ENCODE peak calls at places on chromosomes 3 and 15, in six cellular contexts. One of them, this sample, is unnamed.

GRCh38 chr3:46931631-46932441 is 44.7 kb downstream of the CCDC12 start:
- DNase-seq in fibroblast of pulmonary artery: peak; percentile 38
- DNase-seq in right lobe of liver: peak; percentile 75
- DNase-seq in fibroblast of mammary gland: peak; percentile 40
- DNase-seq in K562: no peak
- DNase-seq in kidney epithelial cell: no peak
- DNase-seq in this sample: peak; percentile 47

GRCh38 chr15:40263036-40263754 is 19.7 kb downstream of the ANKRD63 start:
- DNase-seq in fibroblast of pulmonary artery: peak; percentile 48
- DNase-seq in right lobe of liver: no peak
- DNase-seq in fibroblast of mammary gland: peak; percentile 79
- DNase-seq in K562: no peak
- DNase-seq in kidney epithelial cell: no peak
- DNase-seq in this sample: peak; percentile 94

GRCh38 chr3:172138792-172139507 is 99.6 kb downstream of the FNDC3B start:
- DNase-seq in fibroblast of pulmonary artery: peak; percentile 59
- DNase-seq in right lobe of liver: no peak
- DNase-seq in fibroblast of mammary gland: peak; percentile 61
- DNase-seq in K562: peak; percentile 79
- DNase-seq in kidney epithelial cell: no peak
- DNase-seq in this sample: peak; percentile 60

GRCh38 chr3:133489466-133490085 is 83.9 kb upstream of the CDV3 start:
- DNase-seq in fibroblast of pulmonary artery: no peak
- DNase-seq in right lobe of liver: no peak
- DNase-seq in fibroblast of mammary gland: peak; percentile 60
- DNase-seq in K562: no peak
- DNase-seq in kidney epithelial cell: no peak
- DNase-seq in this sample: peak; percentile 11

GRCh38 chr15:84099181-84099580 is 136.4 kb upstream of the GOLGA6L4 start:
- DNase-seq in fibroblast of pulmonary artery: peak; percentile 63
- DNase-seq in right lobe of liver: no peak
- DNase-seq in fibroblast of mammary gland: peak; percentile 14
- DNase-seq in K562: peak; percentile 36
- DNase-seq in kidney epithelial cell: no peak
- DNase-seq in this sample: peak; percentile 66

GRCh38 chr3:40719660-40720287 is 195.0 kb downstream of the ZNF621 start:
- DNase-seq in fibroblast of pulmonary artery: peak; percentile 22
- DNase-seq in right lobe of liver: no peak
- DNase-seq in fibroblast of mammary gland: peak; percentile 46
- DNase-seq in K562: peak; percentile 71
- DNase-seq in kidney epithelial cell: no peak
- DNase-seq in this sample: peak; percentile 40

GRCh38 chr3:62379206-62379834 is 6.0 kb upstream of the FEZF2 start:
- DNase-seq in fibroblast of pulmonary artery: no peak
- DNase-seq in right lobe of liver: no peak
- DNase-seq in fibroblast of mammary gland: no peak
- DNase-seq in K562: no peak
- DNase-seq in kidney epithelial cell: no peak
- DNase-seq in this sample: no peak

GRCh38 chr15:95840004-95840403 is 490.5 kb upstream of the NR2F2 start:
- DNase-seq in fibroblast of pulmonary artery: peak; percentile 80
- DNase-seq in right lobe of liver: no peak
- DNase-seq in fibroblast of mammary gland: peak; percentile 90
- DNase-seq in K562: no peak
- DNase-seq in kidney epithelial cell: no peak
- DNase-seq in this sample: peak; percentile 94

GRCh38 chr15:57477736-57478522 is 101.6 kb downstream of the CGNL1 start:
- DNase-seq in fibroblast of pulmonary artery: no peak
- DNase-seq in right lobe of liver: peak; percentile 89
- DNase-seq in fibroblast of mammary gland: no peak
- DNase-seq in K562: no peak
- DNase-seq in kidney epithelial cell: peak; percentile 69
- DNase-seq in this sample: no peak

GRCh38 chr3:116281313-116282143 is 163.8 kb downstream of the LSAMP start:
- DNase-seq in fibroblast of pulmonary artery: no peak
- DNase-seq in right lobe of liver: no peak
- DNase-seq in fibroblast of mammary gland: no peak
- DNase-seq in K562: no peak
- DNase-seq in kidney epithelial cell: no peak
- DNase-seq in this sample: no peak

GRCh38 chr3:114221165-114221880 is 16.1 kb downstream of the ZNF80 start:
- DNase-seq in fibroblast of pulmonary artery: peak; percentile 93
- DNase-seq in right lobe of liver: no peak
- DNase-seq in fibroblast of mammary gland: no peak
- DNase-seq in K562: peak; percentile 4
- DNase-seq in kidney epithelial cell: no peak
- DNase-seq in this sample: peak; percentile 19

GRCh38 chr3:62277986-62278385 is 95.4 kb downstream of the FEZF2 start:
- DNase-seq in fibroblast of pulmonary artery: no peak
- DNase-seq in right lobe of liver: no peak
- DNase-seq in fibroblast of mammary gland: peak; percentile 30
- DNase-seq in K562: no peak
- DNase-seq in kidney epithelial cell: no peak
- DNase-seq in this sample: peak; percentile 9

GRCh38 chr3:177362646-177363045 is 165.4 kb upstream of the TBL1XR1 start:
- DNase-seq in fibroblast of pulmonary artery: no peak
- DNase-seq in right lobe of liver: no peak
- DNase-seq in fibroblast of mammary gland: no peak
- DNase-seq in K562: no peak
- DNase-seq in kidney epithelial cell: no peak
- DNase-seq in this sample: no peak

GRCh38 chr3:184738519-184738890 is 26.6 kb upstream of the MAGEF1 start:
- DNase-seq in fibroblast of pulmonary artery: no peak
- DNase-seq in right lobe of liver: no peak
- DNase-seq in fibroblast of mammary gland: no peak
- DNase-seq in K562: no peak
- DNase-seq in kidney epithelial cell: no peak
- DNase-seq in this sample: no peak

GRCh38 chr15:64507293-64507802 is 47.0 kb downstream of the ZNF609 start:
- DNase-seq in fibroblast of pulmonary artery: peak; percentile 93
- DNase-seq in right lobe of liver: peak; percentile 58
- DNase-seq in fibroblast of mammary gland: peak; percentile 81
- DNase-seq in K562: peak; percentile 85
- DNase-seq in kidney epithelial cell: peak; percentile 82
- DNase-seq in this sample: peak; percentile 96

GRCh38 chr3:14861031-14861430 is 42.3 kb downstream of the FGD5 start:
- DNase-seq in fibroblast of pulmonary artery: peak; percentile 46
- DNase-seq in right lobe of liver: no peak
- DNase-seq in fibroblast of mammary gland: no peak
- DNase-seq in K562: no peak
- DNase-seq in kidney epithelial cell: no peak
- DNase-seq in this sample: no peak

GRCh38 chr15:90364251-90364650 is 12.2 kb downstream of the ZNF774 start:
- DNase-seq in fibroblast of pulmonary artery: peak; percentile 82
- DNase-seq in right lobe of liver: no peak
- DNase-seq in fibroblast of mammary gland: peak; percentile 46
- DNase-seq in K562: no peak
- DNase-seq in kidney epithelial cell: peak; percentile 87
- DNase-seq in this sample: peak; percentile 75

GRCh38 chr3:49563766-49564165 is 9.5 kb downstream of the BSN start:
- DNase-seq in fibroblast of pulmonary artery: no peak
- DNase-seq in right lobe of liver: no peak
- DNase-seq in fibroblast of mammary gland: no peak
- DNase-seq in K562: no peak
- DNase-seq in kidney epithelial cell: no peak
- DNase-seq in this sample: no peak

GRCh38 chr15:70132148-70132547 is 34.4 kb upstream of the TLE3 start:
- DNase-seq in fibroblast of pulmonary artery: peak; percentile 85
- DNase-seq in right lobe of liver: no peak
- DNase-seq in fibroblast of mammary gland: peak; percentile 75
- DNase-seq in K562: no peak
- DNase-seq in kidney epithelial cell: no peak
- DNase-seq in this sample: peak; percentile 61

GRCh38 chr3:184011230-184011876 is 6.3 kb downstream of the ABCC5 start:
- DNase-seq in fibroblast of pulmonary artery: no peak
- DNase-seq in right lobe of liver: no peak
- DNase-seq in fibroblast of mammary gland: no peak
- DNase-seq in K562: no peak
- DNase-seq in kidney epithelial cell: no peak
- DNase-seq in this sample: no peak

GRCh38 chr3:53525765-53526761 is 31.7 kb downstream of the CACNA1D start:
- DNase-seq in fibroblast of pulmonary artery: peak; percentile 2
- DNase-seq in right lobe of liver: no peak
- DNase-seq in fibroblast of mammary gland: peak; percentile 68
- DNase-seq in K562: no peak
- DNase-seq in kidney epithelial cell: no peak
- DNase-seq in this sample: no peak

GRCh38 chr3:111737712-111738097 is 121.4 kb upstream of the PHLDB2 start:
- DNase-seq in fibroblast of pulmonary artery: peak; percentile 99
- DNase-seq in right lobe of liver: no peak
- DNase-seq in fibroblast of mammary gland: peak; percentile 96
- DNase-seq in K562: no peak
- DNase-seq in kidney epithelial cell: no peak
- DNase-seq in this sample: peak; percentile 100

GRCh38 chr15:60548101-60548500 is 69.2 kb upstream of the ICE2 start:
- DNase-seq in fibroblast of pulmonary artery: no peak
- DNase-seq in right lobe of liver: no peak
- DNase-seq in fibroblast of mammary gland: no peak
- DNase-seq in K562: no peak
- DNase-seq in kidney epithelial cell: no peak
- DNase-seq in this sample: no peak

GRCh38 chr3:173660645-173661299 is 263.2 kb downstream of the NLGN1 start:
- DNase-seq in fibroblast of pulmonary artery: peak; percentile 5
- DNase-seq in right lobe of liver: no peak
- DNase-seq in fibroblast of mammary gland: no peak
- DNase-seq in K562: no peak
- DNase-seq in kidney epithelial cell: no peak
- DNase-seq in this sample: peak; percentile 6

GRCh38 chr15:96693990-96694517 is 363.6 kb downstream of the NR2F2 start:
- DNase-seq in fibroblast of pulmonary artery: no peak
- DNase-seq in right lobe of liver: no peak
- DNase-seq in fibroblast of mammary gland: no peak
- DNase-seq in K562: no peak
- DNase-seq in kidney epithelial cell: peak; percentile 29
- DNase-seq in this sample: no peak

GRCh38 chr3:101690972-101691371 is 4.5 kb upstream of the RPL24 start:
- DNase-seq in fibroblast of pulmonary artery: no peak
- DNase-seq in right lobe of liver: no peak
- DNase-seq in fibroblast of mammary gland: no peak
- DNase-seq in K562: peak; percentile 51
- DNase-seq in kidney epithelial cell: no peak
- DNase-seq in this sample: no peak
- TF ChIP-seq CTCF in fibroblast of pulmonary artery: no peak
- TF ChIP-seq CTCF in right lobe of liver: no peak
- TF ChIP-seq CTCF in fibroblast of mammary gland: no peak
- TF ChIP-seq CTCF in K562: no peak
- TF ChIP-seq CTCF in kidney epithelial cell: no peak
- TF ChIP-seq CTCF in this sample: no peak

GRCh38 chr3:37641556-37641955 is 220.1 kb upstream of the CTDSPL start:
- DNase-seq in fibroblast of pulmonary artery: no peak
- DNase-seq in right lobe of liver: no peak
- DNase-seq in fibroblast of mammary gland: no peak
- DNase-seq in K562: no peak
- DNase-seq in kidney epithelial cell: no peak
- DNase-seq in this sample: no peak
- H3K4me3 ChIP-seq in fibroblast of pulmonary artery: no peak overlapping the region
- H3K4me3 ChIP-seq in right lobe of liver: no peak overlapping the region
- H3K4me3 ChIP-seq in fibroblast of mammary gland: no peak overlapping the region
- H3K4me3 ChIP-seq in K562: no peak overlapping the region
- H3K4me3 ChIP-seq in kidney epithelial cell: no peak overlapping the region
- H3K4me3 ChIP-seq in this sample: no peak overlapping the region

GRCh38 chr3:11187678-11188077 is 33.4 kb downstream of the HRH1 start:
- DNase-seq in fibroblast of pulmonary artery: peak; percentile 48
- DNase-seq in right lobe of liver: no peak
- DNase-seq in fibroblast of mammary gland: no peak
- DNase-seq in K562: no peak
- DNase-seq in kidney epithelial cell: no peak
- DNase-seq in this sample: peak; percentile 47

GRCh38 chr3:11186318-11186692 is 32.0 kb downstream of the HRH1 start:
- DNase-seq in fibroblast of pulmonary artery: no peak
- DNase-seq in right lobe of liver: no peak
- DNase-seq in fibroblast of mammary gland: no peak
- DNase-seq in K562: no peak
- DNase-seq in kidney epithelial cell: no peak
- DNase-seq in this sample: no peak

GRCh38 chr3:11186771-11187170 is 32.5 kb downstream of the HRH1 start:
- DNase-seq in fibroblast of pulmonary artery: no peak
- DNase-seq in right lobe of liver: no peak
- DNase-seq in fibroblast of mammary gland: peak; percentile 82
- DNase-seq in K562: no peak
- DNase-seq in kidney epithelial cell: no peak
- DNase-seq in this sample: no peak

GRCh38 chr3:11185144-11185543 is 30.9 kb downstream of the HRH1 start:
- DNase-seq in fibroblast of pulmonary artery: no peak
- DNase-seq in right lobe of liver: no peak
- DNase-seq in fibroblast of mammary gland: no peak
- DNase-seq in K562: no peak
- DNase-seq in kidney epithelial cell: no peak
- DNase-seq in this sample: no peak

GRCh38 chr3:11185564-11186317 is 31.4 kb downstream of the HRH1 start:
- DNase-seq in fibroblast of pulmonary artery: peak; percentile 98
- DNase-seq in right lobe of liver: peak; percentile 68
- DNase-seq in fibroblast of mammary gland: peak; percentile 95
- DNase-seq in K562: no peak
- DNase-seq in kidney epithelial cell: peak; percentile 63
- DNase-seq in this sample: peak; percentile 88
- TF ChIP-seq CTCF in fibroblast of pulmonary artery: no peak
- TF ChIP-seq CTCF in right lobe of liver: no peak
- TF ChIP-seq CTCF in fibroblast of mammary gland: no peak
- TF ChIP-seq CTCF in K562: no peak
- TF ChIP-seq CTCF in kidney epithelial cell: no peak
- TF ChIP-seq CTCF in this sample: no peak

GRCh38 chr15:31586841-31587240 is 260.2 kb downstream of the KLF13 start:
- DNase-seq in fibroblast of pulmonary artery: no peak
- DNase-seq in right lobe of liver: no peak
- DNase-seq in fibroblast of mammary gland: no peak
- DNase-seq in K562: no peak
- DNase-seq in kidney epithelial cell: no peak
- DNase-seq in this sample: no peak

GRCh38 chr15:31587583-31587982 is 260.9 kb downstream of the KLF13 start:
- DNase-seq in fibroblast of pulmonary artery: no peak
- DNase-seq in right lobe of liver: no peak
- DNase-seq in fibroblast of mammary gland: no peak
- DNase-seq in K562: no peak
- DNase-seq in kidney epithelial cell: no peak
- DNase-seq in this sample: no peak

GRCh38 chr15:31579976-31580375 is 253.3 kb downstream of the KLF13 start:
- DNase-seq in fibroblast of pulmonary artery: no peak
- DNase-seq in right lobe of liver: no peak
- DNase-seq in fibroblast of mammary gland: no peak
- DNase-seq in K562: no peak
- DNase-seq in kidney epithelial cell: no peak
- DNase-seq in this sample: no peak

GRCh38 chr15:31585231-31585630 is 258.6 kb downstream of the KLF13 start:
- DNase-seq in fibroblast of pulmonary artery: no peak
- DNase-seq in right lobe of liver: no peak
- DNase-seq in fibroblast of mammary gland: no peak
- DNase-seq in K562: no peak
- DNase-seq in kidney epithelial cell: no peak
- DNase-seq in this sample: no peak

DNA sequence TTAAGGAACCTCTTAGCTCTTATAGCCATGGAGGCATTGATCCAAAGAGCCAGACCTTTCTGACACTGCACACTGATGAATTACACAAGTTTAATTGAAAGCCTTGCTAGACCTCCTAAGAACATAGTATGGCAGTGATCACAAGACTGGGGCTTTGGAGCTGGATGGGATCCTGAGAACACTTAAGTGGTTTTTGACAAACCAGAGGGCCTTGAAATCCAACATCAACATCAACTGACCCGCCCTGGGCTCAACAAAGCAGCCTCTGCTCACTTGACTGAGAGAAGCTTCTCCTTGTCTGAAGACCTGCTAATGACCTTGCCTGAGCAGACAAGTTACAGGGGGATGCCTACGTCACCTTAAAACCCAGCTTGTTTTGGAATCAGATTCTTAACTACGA is 257.6 kb downstream of the KLF13 start:
- DNase-seq in fibroblast of pulmonary artery: no peak
- DNase-seq in right lobe of liver: no peak
- DNase-seq in fibroblast of mammary gland: no peak
- DNase-seq in K562: no peak
- DNase-seq in kidney epithelial cell: no peak
- DNase-seq in this sample: no peak
- H3K4me3 ChIP-seq in fibroblast of pulmonary artery: no peak overlapping the region
- H3K4me3 ChIP-seq in right lobe of liver: no peak overlapping the region
- H3K4me3 ChIP-seq in fibroblast of mammary gland: no peak overlapping the region
- H3K4me3 ChIP-seq in K562: no peak overlapping the region
- H3K4me3 ChIP-seq in kidney epithelial cell: no peak overlapping the region
- H3K4me3 ChIP-seq in this sample: no peak overlapping the region

This sample was measured in choroid plexus epithelial cell.